ENCODE peak calls at places on chromosomes 12 and 14, in ten cellular contexts. One of them, this sample, is unnamed.

GRCh38 chr14:68418192-68419118 is 374.4 kb downstream of the ZFP36L1 start:
- DNase-seq in right atrium auricular region: no peak
- DNase-seq in fibroblast of pulmonary artery: no peak
- DNase-seq in neural progenitor cell: no peak
- DNase-seq in GM12865: peak
- DNase-seq in body of pancreas: no peak
- DNase-seq in epithelial cell of proximal tubule: no peak
- DNase-seq in dorsolateral prefrontal cortex: no peak
- DNase-seq in psoas muscle: no peak
- DNase-seq in CD8-positive, alpha-beta T cell: no peak
- DNase-seq in this sample: no peak

GRCh38 chr12:127803545-127803944 is 463.4 kb upstream of the TMEM132C start:
- DNase-seq in right atrium auricular region: no peak
- DNase-seq in fibroblast of pulmonary artery: no peak
- DNase-seq in neural progenitor cell: no peak
- DNase-seq in GM12865: no peak
- DNase-seq in body of pancreas: no peak
- DNase-seq in epithelial cell of proximal tubule: no peak
- DNase-seq in dorsolateral prefrontal cortex: no peak
- DNase-seq in psoas muscle: no peak
- DNase-seq in CD8-positive, alpha-beta T cell: no peak
- DNase-seq in this sample: peak

GRCh38 chr12:99567072-99567471 is 80.5 kb upstream of the GARIN6 start:
- DNase-seq in right atrium auricular region: no peak
- DNase-seq in fibroblast of pulmonary artery: no peak
- DNase-seq in neural progenitor cell: peak
- DNase-seq in GM12865: no peak
- DNase-seq in body of pancreas: no peak
- DNase-seq in epithelial cell of proximal tubule: no peak
- DNase-seq in dorsolateral prefrontal cortex: no peak
- DNase-seq in psoas muscle: no peak
- DNase-seq in CD8-positive, alpha-beta T cell: no peak
- DNase-seq in this sample: no peak

GRCh38 chr14:74978416-74978947 is 23.1 kb upstream of the PGF start:
- DNase-seq in right atrium auricular region: no peak
- DNase-seq in fibroblast of pulmonary artery: no peak
- DNase-seq in neural progenitor cell: peak
- DNase-seq in GM12865: no peak
- DNase-seq in body of pancreas: no peak
- DNase-seq in epithelial cell of proximal tubule: no peak
- DNase-seq in dorsolateral prefrontal cortex: no peak
- DNase-seq in psoas muscle: no peak
- DNase-seq in CD8-positive, alpha-beta T cell: no peak
- DNase-seq in this sample: peak

GRCh38 chr12:71032933-71033332 is 112.4 kb upstream of the PTPRR start:
- DNase-seq in right atrium auricular region: no peak
- DNase-seq in fibroblast of pulmonary artery: no peak
- DNase-seq in neural progenitor cell: no peak
- DNase-seq in GM12865: no peak
- DNase-seq in body of pancreas: no peak
- DNase-seq in epithelial cell of proximal tubule: no peak
- DNase-seq in dorsolateral prefrontal cortex: no peak
- DNase-seq in psoas muscle: no peak
- DNase-seq in CD8-positive, alpha-beta T cell: no peak
- DNase-seq in this sample: no peak

GRCh38 chr12:67426067-67426466 is 156.9 kb downstream of the CAND1 start:
- DNase-seq in right atrium auricular region: no peak
- DNase-seq in fibroblast of pulmonary artery: peak
- DNase-seq in neural progenitor cell: no peak
- DNase-seq in GM12865: no peak
- DNase-seq in body of pancreas: peak
- DNase-seq in epithelial cell of proximal tubule: peak
- DNase-seq in dorsolateral prefrontal cortex: no peak
- DNase-seq in psoas muscle: no peak
- DNase-seq in CD8-positive, alpha-beta T cell: no peak
- DNase-seq in this sample: peak

GRCh38 chr12:46874642-46875041 is 48.8 kb upstream of the SLC38A4 start:
- DNase-seq in right atrium auricular region: no peak
- DNase-seq in fibroblast of pulmonary artery: peak
- DNase-seq in neural progenitor cell: no peak
- DNase-seq in GM12865: no peak
- DNase-seq in body of pancreas: no peak
- DNase-seq in epithelial cell of proximal tubule: no peak
- DNase-seq in dorsolateral prefrontal cortex: no peak
- DNase-seq in psoas muscle: peak
- DNase-seq in CD8-positive, alpha-beta T cell: no peak
- DNase-seq in this sample: no peak

GRCh38 chr14:105989746-105990302 is 463.4 kb downstream of the TMEM121 start:
- DNase-seq in right atrium auricular region: no peak
- DNase-seq in fibroblast of pulmonary artery: no peak
- DNase-seq in neural progenitor cell: no peak
- DNase-seq in GM12865: no peak
- DNase-seq in body of pancreas: no peak
- DNase-seq in epithelial cell of proximal tubule: no peak
- DNase-seq in dorsolateral prefrontal cortex: no peak
- DNase-seq in psoas muscle: no peak
- DNase-seq in CD8-positive, alpha-beta T cell: peak
- DNase-seq in this sample: no peak

GRCh38 chr14:101122114-101122854 is 218.8 kb upstream of the RTL1 start:
- DNase-seq in right atrium auricular region: no peak
- DNase-seq in fibroblast of pulmonary artery: no peak
- DNase-seq in neural progenitor cell: no peak
- DNase-seq in GM12865: no peak
- DNase-seq in body of pancreas: no peak
- DNase-seq in epithelial cell of proximal tubule: no peak
- DNase-seq in dorsolateral prefrontal cortex: no peak
- DNase-seq in psoas muscle: peak
- DNase-seq in CD8-positive, alpha-beta T cell: peak
- DNase-seq in this sample: no peak

GRCh38 chr14:101121399-101122113 is 218.0 kb upstream of the RTL1 start:
- DNase-seq in right atrium auricular region: no peak
- DNase-seq in fibroblast of pulmonary artery: no peak
- DNase-seq in neural progenitor cell: no peak
- DNase-seq in GM12865: no peak
- DNase-seq in body of pancreas: no peak
- DNase-seq in epithelial cell of proximal tubule: no peak
- DNase-seq in dorsolateral prefrontal cortex: no peak
- DNase-seq in psoas muscle: peak
- DNase-seq in CD8-positive, alpha-beta T cell: peak
- DNase-seq in this sample: no peak

GRCh38 chr14:101118746-101119610 is 215.5 kb upstream of the RTL1 start:
- DNase-seq in right atrium auricular region: peak
- DNase-seq in fibroblast of pulmonary artery: no peak
- DNase-seq in neural progenitor cell: no peak
- DNase-seq in GM12865: no peak
- DNase-seq in body of pancreas: no peak
- DNase-seq in epithelial cell of proximal tubule: no peak
- DNase-seq in dorsolateral prefrontal cortex: no peak
- DNase-seq in psoas muscle: peak
- DNase-seq in CD8-positive, alpha-beta T cell: peak
- DNase-seq in this sample: no peak

GRCh38 chr14:101120636-101121398 is 217.3 kb upstream of the RTL1 start:
- DNase-seq in right atrium auricular region: peak
- DNase-seq in fibroblast of pulmonary artery: no peak
- DNase-seq in neural progenitor cell: no peak
- DNase-seq in GM12865: no peak
- DNase-seq in body of pancreas: no peak
- DNase-seq in epithelial cell of proximal tubule: no peak
- DNase-seq in dorsolateral prefrontal cortex: no peak
- DNase-seq in psoas muscle: peak
- DNase-seq in CD8-positive, alpha-beta T cell: peak
- DNase-seq in this sample: peak

DNA sequence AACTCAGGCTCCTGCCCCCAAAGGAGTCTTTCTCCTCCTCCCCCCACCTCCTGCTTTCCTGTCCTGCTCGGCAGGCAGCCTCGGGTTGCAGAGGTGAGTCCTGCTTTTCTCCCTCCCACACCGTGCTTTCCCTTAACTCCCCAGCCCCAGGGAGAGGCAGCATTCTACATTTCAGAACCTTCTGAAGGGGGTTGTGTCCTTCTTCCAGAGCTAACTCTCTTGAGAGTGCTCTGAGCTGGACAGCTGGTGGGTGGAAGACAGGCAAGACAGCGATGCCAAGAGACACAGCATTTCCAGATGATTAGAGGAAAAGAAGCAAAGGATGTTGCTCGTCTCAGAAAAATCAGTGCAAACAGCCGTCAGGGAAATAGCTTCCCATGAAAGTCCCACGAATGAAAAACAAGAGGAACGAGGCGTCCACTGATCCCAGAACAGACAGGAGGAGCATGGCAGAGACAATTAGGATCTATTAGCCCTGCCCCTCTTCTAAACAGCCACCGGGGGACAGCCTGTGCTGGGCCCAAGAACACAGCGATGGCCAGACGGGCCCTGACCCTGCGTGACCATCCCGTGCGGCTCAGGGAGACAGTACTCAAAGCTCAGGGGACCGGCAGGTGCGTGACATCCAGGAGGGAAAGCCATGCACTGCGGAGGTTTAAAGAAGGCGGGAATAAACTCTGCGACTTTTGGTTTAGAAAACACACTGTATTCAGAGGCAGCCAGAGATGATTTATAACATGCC is 216.5 kb upstream of the RTL1 start:
- DNase-seq in right atrium auricular region: peak
- DNase-seq in fibroblast of pulmonary artery: no peak
- DNase-seq in neural progenitor cell: peak
- DNase-seq in GM12865: no peak
- DNase-seq in body of pancreas: no peak
- DNase-seq in epithelial cell of proximal tubule: no peak
- DNase-seq in dorsolateral prefrontal cortex: no peak
- DNase-seq in psoas muscle: peak
- DNase-seq in CD8-positive, alpha-beta T cell: peak
- DNase-seq in this sample: no peak
- TF ChIP-seq CTCF in right atrium auricular region: no peak
- TF ChIP-seq CTCF in fibroblast of pulmonary artery: no peak
- TF ChIP-seq CTCF in neural progenitor cell: peak
- TF ChIP-seq CTCF in GM12865: no peak
- TF ChIP-seq CTCF in body of pancreas: no peak
- TF ChIP-seq CTCF in epithelial cell of proximal tubule: no peak
- TF ChIP-seq CTCF in dorsolateral prefrontal cortex: no peak
- TF ChIP-seq CTCF in psoas muscle: no peak
- TF ChIP-seq CTCF in CD8-positive, alpha-beta T cell: no peak
- TF ChIP-seq CTCF in this sample: no peak

GRCh38 chr12:16608346-16608745 is 2.4 kb upstream of the LMO3 start:
- DNase-seq in right atrium auricular region: no peak
- DNase-seq in fibroblast of pulmonary artery: no peak
- DNase-seq in neural progenitor cell: no peak
- DNase-seq in GM12865: no peak
- DNase-seq in body of pancreas: no peak
- DNase-seq in epithelial cell of proximal tubule: no peak
- DNase-seq in dorsolateral prefrontal cortex: no peak
- DNase-seq in psoas muscle: no peak
- DNase-seq in CD8-positive, alpha-beta T cell: no peak
- DNase-seq in this sample: no peak
- H3K4me3 ChIP-seq in right atrium auricular region: peak
- H3K4me3 ChIP-seq in fibroblast of pulmonary artery: no peak
- H3K4me3 ChIP-seq in neural progenitor cell: no peak
- H3K4me3 ChIP-seq in GM12865: no peak
- H3K4me3 ChIP-seq in body of pancreas: no peak
- H3K4me3 ChIP-seq in epithelial cell of proximal tubule: no peak
- H3K4me3 ChIP-seq in dorsolateral prefrontal cortex: peak
- H3K4me3 ChIP-seq in psoas muscle: no peak
- H3K4me3 ChIP-seq in CD8-positive, alpha-beta T cell: no peak
- H3K4me3 ChIP-seq in this sample: no peak

GRCh38 chr12:5440973-5441372 is 9.1 kb downstream of the NTF3 start:
- DNase-seq in right atrium auricular region: no peak
- DNase-seq in fibroblast of pulmonary artery: no peak
- DNase-seq in neural progenitor cell: no peak
- DNase-seq in GM12865: no peak
- DNase-seq in body of pancreas: no peak
- DNase-seq in epithelial cell of proximal tubule: no peak
- DNase-seq in dorsolateral prefrontal cortex: no peak
- DNase-seq in psoas muscle: no peak
- DNase-seq in CD8-positive, alpha-beta T cell: no peak
- DNase-seq in this sample: no peak

GRCh38 chr12:5438671-5439200 is 6.8 kb downstream of the NTF3 start:
- DNase-seq in right atrium auricular region: no peak
- DNase-seq in fibroblast of pulmonary artery: no peak
- DNase-seq in neural progenitor cell: no peak
- DNase-seq in GM12865: no peak
- DNase-seq in body of pancreas: no peak
- DNase-seq in epithelial cell of proximal tubule: no peak
- DNase-seq in dorsolateral prefrontal cortex: no peak
- DNase-seq in psoas muscle: no peak
- DNase-seq in CD8-positive, alpha-beta T cell: no peak
- DNase-seq in this sample: no peak

GRCh38 chr12:5439788-5440300 is 7.9 kb downstream of the NTF3 start:
- DNase-seq in right atrium auricular region: no peak
- DNase-seq in fibroblast of pulmonary artery: no peak
- DNase-seq in neural progenitor cell: no peak
- DNase-seq in GM12865: no peak
- DNase-seq in body of pancreas: no peak
- DNase-seq in epithelial cell of proximal tubule: no peak
- DNase-seq in dorsolateral prefrontal cortex: no peak
- DNase-seq in psoas muscle: no peak
- DNase-seq in CD8-positive, alpha-beta T cell: no peak
- DNase-seq in this sample: no peak

GRCh38 chr12:5437657-5438056 is 5.7 kb downstream of the NTF3 start:
- DNase-seq in right atrium auricular region: no peak
- DNase-seq in fibroblast of pulmonary artery: no peak
- DNase-seq in neural progenitor cell: no peak
- DNase-seq in GM12865: no peak
- DNase-seq in body of pancreas: no peak
- DNase-seq in epithelial cell of proximal tubule: no peak
- DNase-seq in dorsolateral prefrontal cortex: no peak
- DNase-seq in psoas muscle: no peak
- DNase-seq in CD8-positive, alpha-beta T cell: no peak
- DNase-seq in this sample: no peak

GRCh38 chr12:5439333-5439732 is 7.4 kb downstream of the NTF3 start:
- DNase-seq in right atrium auricular region: no peak
- DNase-seq in fibroblast of pulmonary artery: no peak
- DNase-seq in neural progenitor cell: peak
- DNase-seq in GM12865: no peak
- DNase-seq in body of pancreas: no peak
- DNase-seq in epithelial cell of proximal tubule: no peak
- DNase-seq in dorsolateral prefrontal cortex: no peak
- DNase-seq in psoas muscle: no peak
- DNase-seq in CD8-positive, alpha-beta T cell: no peak
- DNase-seq in this sample: no peak
- TF ChIP-seq CTCF in right atrium auricular region: no peak
- TF ChIP-seq CTCF in fibroblast of pulmonary artery: no peak
- TF ChIP-seq CTCF in neural progenitor cell: peak
- TF ChIP-seq CTCF in GM12865: no peak
- TF ChIP-seq CTCF in body of pancreas: no peak
- TF ChIP-seq CTCF in epithelial cell of proximal tubule: peak
- TF ChIP-seq CTCF in dorsolateral prefrontal cortex: no peak
- TF ChIP-seq CTCF in psoas muscle: no peak
- TF ChIP-seq CTCF in CD8-positive, alpha-beta T cell: no peak
- TF ChIP-seq CTCF in this sample: peak

GRCh38 chr14:104333903-104334811 is 195.8 kb downstream of the KIF26A start:
- DNase-seq in right atrium auricular region: no peak
- DNase-seq in fibroblast of pulmonary artery: no peak
- DNase-seq in neural progenitor cell: no peak
- DNase-seq in GM12865: no peak
- DNase-seq in body of pancreas: no peak
- DNase-seq in epithelial cell of proximal tubule: no peak
- DNase-seq in dorsolateral prefrontal cortex: no peak
- DNase-seq in psoas muscle: no peak
- DNase-seq in CD8-positive, alpha-beta T cell: no peak
- DNase-seq in this sample: no peak

GRCh38 chr14:104329793-104330192 is 191.4 kb downstream of the KIF26A start:
- DNase-seq in right atrium auricular region: no peak
- DNase-seq in fibroblast of pulmonary artery: no peak
- DNase-seq in neural progenitor cell: no peak
- DNase-seq in GM12865: no peak
- DNase-seq in body of pancreas: no peak
- DNase-seq in epithelial cell of proximal tubule: no peak
- DNase-seq in dorsolateral prefrontal cortex: no peak
- DNase-seq in psoas muscle: no peak
- DNase-seq in CD8-positive, alpha-beta T cell: no peak
- DNase-seq in this sample: no peak

GRCh38 chr14:104334812-104335161 is 196.4 kb downstream of the KIF26A start:
- DNase-seq in right atrium auricular region: no peak
- DNase-seq in fibroblast of pulmonary artery: no peak
- DNase-seq in neural progenitor cell: no peak
- DNase-seq in GM12865: no peak
- DNase-seq in body of pancreas: no peak
- DNase-seq in epithelial cell of proximal tubule: no peak
- DNase-seq in dorsolateral prefrontal cortex: no peak
- DNase-seq in psoas muscle: no peak
- DNase-seq in CD8-positive, alpha-beta T cell: no peak
- DNase-seq in this sample: no peak

GRCh38 chr14:104332634-104333270 is 194.4 kb downstream of the KIF26A start:
- DNase-seq in right atrium auricular region: no peak
- DNase-seq in fibroblast of pulmonary artery: no peak
- DNase-seq in neural progenitor cell: no peak
- DNase-seq in GM12865: no peak
- DNase-seq in body of pancreas: no peak
- DNase-seq in epithelial cell of proximal tubule: no peak
- DNase-seq in dorsolateral prefrontal cortex: no peak
- DNase-seq in psoas muscle: no peak
- DNase-seq in CD8-positive, alpha-beta T cell: no peak
- DNase-seq in this sample: no peak

DNA sequence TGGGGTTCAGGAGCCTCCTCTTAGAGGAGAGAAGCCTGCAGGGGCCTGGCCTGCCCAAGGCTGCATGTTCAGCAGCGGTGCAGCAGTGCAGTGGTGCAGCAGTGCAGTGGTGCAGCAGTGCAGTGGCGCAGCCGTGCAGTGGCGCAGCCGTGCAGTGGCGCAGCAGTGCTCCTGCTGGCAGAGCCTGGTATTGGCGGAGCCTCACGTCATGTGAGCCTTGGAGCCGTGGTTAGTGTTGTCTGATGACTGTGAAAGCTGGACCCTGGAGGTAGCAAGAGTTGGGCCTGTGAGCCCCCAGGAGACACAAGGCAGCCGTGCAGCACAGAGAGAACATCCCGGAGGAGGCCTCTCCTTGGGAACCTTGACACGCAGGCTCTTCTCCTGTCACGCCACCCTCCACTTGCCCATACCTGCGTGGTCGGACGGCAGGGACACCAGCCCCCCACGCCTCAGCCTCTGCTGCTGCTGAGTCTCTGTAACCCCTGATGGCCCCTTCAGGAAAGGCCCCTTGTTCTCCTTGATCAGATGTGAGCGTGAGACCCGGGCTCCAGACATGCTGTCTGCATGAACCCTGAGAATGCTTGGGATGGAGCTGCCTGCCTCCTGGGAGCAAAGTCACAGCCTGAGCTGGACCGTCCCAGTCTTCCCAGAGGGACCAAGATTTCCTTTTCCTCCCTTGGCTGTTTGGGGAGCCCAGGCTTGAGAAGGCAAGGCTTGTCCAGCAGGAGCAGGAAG is 193.7 kb downstream of the KIF26A start:
- DNase-seq in right atrium auricular region: no peak
- DNase-seq in fibroblast of pulmonary artery: no peak
- DNase-seq in neural progenitor cell: no peak
- DNase-seq in GM12865: no peak
- DNase-seq in body of pancreas: no peak
- DNase-seq in epithelial cell of proximal tubule: no peak
- DNase-seq in dorsolateral prefrontal cortex: no peak
- DNase-seq in psoas muscle: no peak
- DNase-seq in CD8-positive, alpha-beta T cell: no peak
- DNase-seq in this sample: no peak
- H3K4me3 ChIP-seq in right atrium auricular region: no peak
- H3K4me3 ChIP-seq in fibroblast of pulmonary artery: no peak
- H3K4me3 ChIP-seq in neural progenitor cell: no peak
- H3K4me3 ChIP-seq in GM12865: no peak
- H3K4me3 ChIP-seq in body of pancreas: no peak
- H3K4me3 ChIP-seq in epithelial cell of proximal tubule: no peak
- H3K4me3 ChIP-seq in dorsolateral prefrontal cortex: no peak
- H3K4me3 ChIP-seq in psoas muscle: no peak
- H3K4me3 ChIP-seq in CD8-positive, alpha-beta T cell: no peak
- H3K4me3 ChIP-seq in this sample: no peak